ENCODE peak calls at places on chromosomes 4 and X, in ten cellular contexts. R, E, N, W, B, K, J, L, C and G are unnamed samples.

GRCh38 chr4:25633541-25633940 is 22.1 kb upstream of the SLC34A2 start:
- DNase-seq in B (no peak), E (no peak), R (no peak), W (no peak), N (no peak), J (peak; percentile 17), L (no peak), C (no peak), K (no peak), G (no peak)

GRCh38 chrX:136194546-136194945 is 47.2 kb downstream of the FHL1 start:
- DNase-seq in R (no peak), C (no peak), B (no peak), L (no peak), N (no peak), E (no peak), J (no peak), K (no peak), W (no peak), G (no peak)

GRCh38 chrX:113747274-113747973 is 836.5 kb upstream of the HTR2C start:
- DNase-seq in K (no peak), L (no peak), C (no peak), N (no peak), B (no peak), W (no peak), R (no peak), E (no peak), J (no peak), G (no peak)

GRCh38 chr4:47926667-47927258 is 12.4 kb upstream of the NFXL1 start:
- DNase-seq in L (no peak), R (peak; percentile 67), C (peak; percentile 49), K (peak; percentile 30), W (peak; percentile 72), J (no peak), E (no peak), B (no peak), N (peak; percentile 17), G (peak; percentile 71)

GRCh38 chrX:41116948-41117347 is 31.7 kb downstream of the USP9X start:
- DNase-seq in C (no peak), L (no peak), N (no peak), J (no peak), R (no peak), W (no peak), E (no peak), B (no peak), K (no peak), G (no peak)

GRCh38 chr4:67928547-67928946 is 34.7 kb downstream of the TMPRSS11A start:
- DNase-seq in C (peak; percentile 40), W (no peak), L (no peak), N (no peak), B (no peak), E (no peak), K (no peak), R (no peak), J (no peak), G (no peak)

GRCh38 chr4:152029631-152030030 is 268.8 kb upstream of the GATB start:
- DNase-seq in K (no peak), W (no peak), N (no peak), C (no peak), E (no peak), B (no peak), L (no peak), J (no peak), R (no peak), G (no peak)

GRCh38 chr4:31360786-31361185 is 640.6 kb downstream of the PCDH7 start:
- DNase-seq in J (no peak), N (no peak), W (peak; percentile 97), B (no peak), C (peak; percentile 77), E (no peak), K (no peak), L (no peak), R (peak; percentile 14), G (peak; percentile 17)

GRCh38 chrX:15269618-15270521 is at the start of gene ASB9:
- DNase-seq in N (peak; percentile 45), K (no peak), B (peak; percentile 67), C (peak; percentile 19), L (peak; percentile 67), J (peak; percentile 56), E (peak; percentile 72), R (peak; percentile 83), W (peak; percentile 66), G (peak; percentile 60)

GRCh38 chr4:165378763-165379631 is at the start of gene CPE:
- DNase-seq in L (peak; percentile 82), B (peak; percentile 87), J (peak; percentile 93), C (peak; percentile 78), N (peak; percentile 95), E (no peak), R (peak; percentile 89), W (peak; percentile 83), K (peak; percentile 80), G (peak; percentile 67)

GRCh38 chrX:11758400-11759171 is 549 bp downstream of the MSL3 start:
- DNase-seq in L (peak; percentile 93), C (peak; percentile 69), N (peak; percentile 86), K (peak; percentile 91), J (peak; percentile 91), W (peak; percentile 85), B (peak; percentile 87), E (peak; percentile 11), R (peak; percentile 89), G (peak; percentile 85)

GRCh38 chr4:146349306-146349705 is 135.0 kb downstream of the REELD1 start:
- DNase-seq in N (no peak), W (no peak), E (no peak), R (no peak), J (no peak), K (no peak), C (no peak), B (no peak), L (no peak), G (no peak)

GRCh38 chr4:179626687-179627086 is 2184.4 kb upstream of the AGA start:
- DNase-seq in K (no peak), J (no peak), R (no peak), L (no peak), N (no peak), E (no peak), B (no peak), W (no peak), C (no peak), G (no peak)

GRCh38 chr4:24574256-24574655 is 10.1 kb downstream of the DHX15 start:
- DNase-seq in N (no peak), E (no peak), K (no peak), J (no peak), R (no peak), B (no peak), W (no peak), L (no peak), C (no peak), G (no peak)
- H3K4me1 ChIP-seq in N (peaks cover 2% of the 10 kb centered on the region), E (peaks cover 6% of the 10 kb centered on the region), K (peaks cover 16% of the 10 kb centered on the region), J (peaks cover 30% of the 10 kb centered on the region), R (peaks cover 50% of the 10 kb centered on the region), B (peaks cover 44% of the 10 kb centered on the region), W (peaks cover 7% of the 10 kb centered on the region), L (peaks cover 61% of the 10 kb centered on the region), C (no peaks in the 10 kb centered on the region), G (peaks cover 13% of the 10 kb centered on the region)

DNA sequence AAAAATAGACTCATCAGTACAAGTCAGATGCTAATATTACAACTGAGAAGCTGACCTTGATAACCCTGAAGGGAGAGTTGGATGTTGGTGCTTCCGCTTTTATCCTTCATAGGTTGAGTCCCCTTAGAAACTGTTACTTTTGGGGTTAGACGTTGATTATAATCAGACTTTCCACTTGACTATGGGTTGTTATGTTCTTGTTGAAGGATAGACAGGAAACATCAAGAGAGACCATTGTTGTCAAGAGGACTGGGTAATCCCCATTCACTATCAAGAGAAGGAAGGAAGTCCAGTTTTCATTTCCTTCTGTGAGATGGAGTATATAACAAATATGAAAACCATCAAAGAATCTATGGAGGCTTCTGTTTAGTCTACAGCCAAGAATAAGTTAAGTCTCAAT is 229.9 kb upstream of the AFF2 start:
- DNase-seq in K (no peak), E (no peak), C (no peak), B (no peak), N (no peak), R (no peak), J (no peak), W (no peak), L (no peak), G (no peak)
- H3K27ac ChIP-seq in K (no peak overlapping the region), E (no peak overlapping the region), C (no peak overlapping the region), B (no peak overlapping the region), N (no peak overlapping the region), R (no peak overlapping the region), J (no peak overlapping the region), W (no peak overlapping the region), L (no peak overlapping the region), G (no peak overlapping the region)

DNA sequence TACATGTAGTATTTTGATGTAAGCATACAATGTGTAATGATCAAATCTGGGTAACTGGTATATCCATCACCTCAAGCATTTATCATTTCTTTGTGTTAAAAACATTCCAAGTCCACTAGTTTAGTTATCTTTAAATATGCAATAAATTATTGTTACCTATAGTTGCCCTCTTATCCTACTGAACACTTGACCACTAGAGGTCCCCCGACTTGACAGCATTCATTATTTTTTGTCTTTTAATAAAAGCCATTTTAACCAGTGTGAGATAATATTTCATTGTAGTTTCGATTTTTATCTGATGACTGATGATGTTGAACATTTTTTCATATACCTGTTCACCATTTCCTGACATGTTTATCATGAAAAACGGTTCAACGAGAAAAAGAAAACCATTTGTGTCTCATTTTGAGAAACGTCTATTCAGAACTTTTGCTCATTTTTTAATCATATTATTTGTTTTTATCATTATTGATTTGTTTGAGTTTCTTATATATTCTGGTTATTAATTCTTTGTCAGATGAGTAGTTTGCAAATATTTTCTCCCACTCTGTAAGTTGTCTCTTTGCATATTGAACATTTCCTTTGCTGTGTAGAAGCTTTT is 199.0 kb upstream of the CXXC4 start:
- DNase-seq in N (peak; percentile 11), E (no peak), W (peak; percentile 5), B (no peak), J (no peak), L (no peak), K (no peak), R (no peak), C (peak; percentile 12), G (no peak)
- TF ChIP-seq CTCF in N (peak; percentile 82), E (no peak), W (peak; percentile 21), B (no peak), J (no peak), L (peak; percentile 28), K (peak; percentile 42), R (no peak), C (peak; percentile 62), G (no peak)

GRCh38 chr4:184440593-184441358 is 33.6 kb downstream of the IRF2 start:
- DNase-seq in W (no peak), E (no peak), R (no peak), J (no peak), K (no peak), L (no peak), B (no peak), N (no peak), C (no peak), G (no peak)

GRCh38 chr4:184437565-184437964 is 36.8 kb downstream of the IRF2 start:
- DNase-seq in E (no peak), N (no peak), C (no peak), R (no peak), K (no peak), J (no peak), W (no peak), B (no peak), L (no peak), G (no peak)

GRCh38 chr4:184437988-184438774 is 36.2 kb downstream of the IRF2 start:
- DNase-seq in E (no peak), B (no peak), J (no peak), C (no peak), N (no peak), W (no peak), K (no peak), L (no peak), R (no peak), G (no peak)

GRCh38 chr4:184439856-184440592 is 34.3 kb downstream of the IRF2 start:
- DNase-seq in N (no peak), W (peak; percentile 82), C (peak; percentile 67), L (peak; percentile 58), J (no peak), R (peak; percentile 51), K (peak; percentile 37), E (no peak), B (no peak), G (no peak)

GRCh38 chr4:184439386-184439785 is 35.0 kb downstream of the IRF2 start:
- DNase-seq in N (no peak), E (no peak), L (no peak), R (no peak), W (no peak), J (no peak), K (no peak), B (no peak), C (no peak), G (no peak)
- H3K4me1 ChIP-seq in N (no peaks in the 10 kb centered on the region), E (no peaks in the 10 kb centered on the region), L (peaks cover 77% of the 10 kb centered on the region), R (peaks cover 28% of the 10 kb centered on the region), W (no peaks in the 10 kb centered on the region), J (peaks cover 35% of the 10 kb centered on the region), K (peaks cover 24% of the 10 kb centered on the region), B (peaks cover 32% of the 10 kb centered on the region), C (peaks cover 15% of the 10 kb centered on the region), G (no peaks in the 10 kb centered on the region)